ENCODE peak calls at places on chromosomes 3 and 15, in four cellular contexts. J is K562, H is HCT116, C is Panc1. R is an unnamed sample.

GRCh38 chr3:61663728-61664492 is 102.5 kb downstream of the PTPRG start:
- DNase-seq in H (peak), C (no peak), J (no peak), R (no peak)

GRCh38 chr3:46146548-46146947 is 61.6 kb downstream of the CCR1 start:
- DNase-seq in J (no peak), H (no peak), C (no peak), R (no peak)

GRCh38 chr3:123025642-123026521 is 1.7 kb downstream of the SEMA5B start:
- DNase-seq in J (no peak), C (no peak), H (no peak), R (no peak)

GRCh38 chr3:160479376-160479775 is 29.8 kb upstream of the TRIM59 start:
- DNase-seq in H (no peak), J (no peak), C (no peak), R (no peak)

GRCh38 chr3:64163755-64164148 is 61.5 kb downstream of the PRICKLE2 start:
- DNase-seq in J (no peak), C (no peak), H (no peak), R (peak)

GRCh38 chr3:161498259-161498921 is 1.8 kb downstream of the OTOL1 start:
- DNase-seq in C (no peak), H (no peak), J (no peak), R (no peak)

GRCh38 chr3:94336076-94336741 is 273.3 kb downstream of the NSUN3 start:
- DNase-seq in J (no peak), C (peak), H (peak), R (peak)

GRCh38 chr3:194953291-194953690 is 267.6 kb downstream of the FAM43A start:
- DNase-seq in H (no peak), J (no peak), C (no peak), R (no peak)

GRCh38 chr3:62892045-62892444 is 16.8 kb upstream of the CADPS start:
- DNase-seq in C (no peak), H (no peak), J (no peak), R (no peak)

GRCh38 chr15:71080705-71081104 is 34.6 kb upstream of the THSD4 start:
- DNase-seq in J (no peak), H (no peak), C (no peak), R (no peak)
- TF ChIP-seq TCF7L2 in J (no peak), H (no peak), C (no peak), R (no peak)

GRCh38 chr3:149501524-149501923 is 27.0 kb downstream of the TM4SF4 start:
- DNase-seq in C (peak), H (no peak), J (no peak), R (no peak)
- TF ChIP-seq TCF7L2 in C (peak), H (no peak), J (no peak), R (no peak)

GRCh38 chr3:177968891-177969290 is 567.3 kb upstream of the KCNMB2 start:
- DNase-seq in C (no peak), J (no peak), H (no peak), R (no peak)

GRCh38 chr3:177960722-177961121 is 575.5 kb upstream of the KCNMB2 start:
- DNase-seq in C (no peak), J (no peak), H (no peak), R (no peak)

GRCh38 chr3:177961784-177962183 is 574.5 kb upstream of the KCNMB2 start:
- DNase-seq in H (no peak), J (no peak), C (no peak), R (no peak)

GRCh38 chr3:177966493-177966892 is 569.7 kb upstream of the KCNMB2 start:
- DNase-seq in J (no peak), H (no peak), C (no peak), R (peak)
- TF ChIP-seq TCF7L2 in J (no peak), H (peak), C (peak), R (no peak)

DNA sequence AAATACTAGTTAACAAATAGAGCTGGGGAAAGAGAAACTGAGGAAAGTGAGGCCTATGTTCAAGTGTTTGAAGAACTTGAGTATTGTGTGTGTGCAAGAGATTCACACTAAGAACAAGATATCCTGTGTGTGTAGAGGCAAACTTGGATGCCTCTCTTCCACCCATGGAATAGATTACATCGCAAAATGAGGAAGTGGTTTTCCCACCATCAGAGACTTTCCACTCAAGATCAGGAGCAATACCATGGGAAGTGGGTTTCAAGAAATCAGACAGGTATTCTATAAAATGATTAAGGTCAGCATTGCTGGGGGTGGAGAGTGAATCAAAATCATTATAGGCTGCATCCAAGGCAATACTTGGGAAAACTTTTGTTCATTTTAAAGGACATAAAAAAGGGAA is 308.0 kb downstream of the FGF12 start:
- DNase-seq in C (no peak), H (no peak), J (no peak), R (no peak)
- TF ChIP-seq TCF7L2 in C (no peak), H (no peak), J (no peak), R (no peak)

GRCh38 chr3:36097180-36097579 is 283.1 kb upstream of the STAC start:
- DNase-seq in H (no peak), C (no peak), J (no peak), R (no peak)

DNA sequence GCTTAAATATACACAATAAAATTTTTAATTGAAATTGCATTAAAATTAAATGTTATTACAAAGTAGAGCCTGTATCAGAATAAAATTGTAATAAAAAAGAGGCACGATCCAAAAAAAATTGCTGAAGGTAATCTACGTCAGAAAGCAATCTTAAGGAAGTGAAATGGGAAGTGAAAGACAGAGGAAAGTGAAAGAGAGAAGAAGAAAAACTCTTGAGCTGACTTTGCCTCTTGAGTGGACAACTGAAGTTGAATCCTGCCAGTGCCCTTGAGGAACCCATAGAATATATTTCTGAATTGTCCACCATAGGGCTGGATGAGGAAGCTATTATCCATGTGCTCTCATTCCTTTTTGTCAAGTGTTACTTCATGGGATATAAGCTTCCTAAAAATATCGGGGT is 285.1 kb upstream of the STAC start:
- DNase-seq in J (no peak), C (no peak), H (no peak), R (no peak)
- TF ChIP-seq TCF7L2 in J (no peak), C (no peak), H (no peak), R (no peak)